ENCODE peak calls at places on chromosomes 4 and X, in five cellular contexts. One of them, this sample, is unnamed.

GRCh38 chr4:177163532-177163931 is 146.1 kb upstream of the NEIL3 start:
- DNase-seq in neuronal stem cell: no peak
- DNase-seq in CD8-positive, alpha-beta T cell: no peak
- DNase-seq in ovary: no peak
- DNase-seq in heart right ventricle: no peak
- DNase-seq in this sample: no peak

GRCh38 chr4:102143433-102143832 is 201.8 kb downstream of the SLC39A8 start:
- DNase-seq in neuronal stem cell: no peak
- DNase-seq in CD8-positive, alpha-beta T cell: no peak
- DNase-seq in ovary: no peak
- DNase-seq in heart right ventricle: no peak
- DNase-seq in this sample: no peak

GRCh38 chr4:90293320-90293719 is 166.1 kb downstream of the CCSER1 start:
- DNase-seq in neuronal stem cell: no peak
- DNase-seq in CD8-positive, alpha-beta T cell: no peak
- DNase-seq in ovary: no peak
- DNase-seq in heart right ventricle: no peak
- DNase-seq in this sample: no peak

GRCh38 chrX:65821721-65822496 is 154.5 kb downstream of the MSN start:
- DNase-seq in neuronal stem cell: no peak
- DNase-seq in CD8-positive, alpha-beta T cell: peak; percentile 28
- DNase-seq in ovary: no peak
- DNase-seq in heart right ventricle: peak; percentile 3
- DNase-seq in this sample: peak; percentile 2

GRCh38 chr4:94559351-94559806 is 107.6 kb downstream of the PDLIM5 start:
- DNase-seq in neuronal stem cell: no peak
- DNase-seq in CD8-positive, alpha-beta T cell: no peak
- DNase-seq in ovary: no peak
- DNase-seq in heart right ventricle: no peak
- DNase-seq in this sample: no peak

GRCh38 chr4:139912423-139912822 is 241.6 kb downstream of the MAML3 start:
- DNase-seq in neuronal stem cell: no peak
- DNase-seq in CD8-positive, alpha-beta T cell: no peak
- DNase-seq in ovary: no peak
- DNase-seq in heart right ventricle: no peak
- DNase-seq in this sample: no peak

GRCh38 chrX:75781618-75782017 is 3.4 kb downstream of the MAGEE2 start:
- DNase-seq in neuronal stem cell: peak; percentile 0
- DNase-seq in CD8-positive, alpha-beta T cell: no peak
- DNase-seq in ovary: peak; percentile 29
- DNase-seq in heart right ventricle: peak; percentile 15
- DNase-seq in this sample: no peak

GRCh38 chrX:1468250-1468772 is 15.6 kb upstream of the ASMTL start:
- DNase-seq in neuronal stem cell: no peak
- DNase-seq in CD8-positive, alpha-beta T cell: peak; percentile 80
- DNase-seq in ovary: no peak
- DNase-seq in heart right ventricle: peak; percentile 3
- DNase-seq in this sample: peak; percentile 95

GRCh38 chrX:12170755-12171154 is 32.5 kb downstream of the FRMPD4 start:
- DNase-seq in neuronal stem cell: no peak
- DNase-seq in CD8-positive, alpha-beta T cell: no peak
- DNase-seq in ovary: no peak
- DNase-seq in heart right ventricle: no peak
- DNase-seq in this sample: no peak

GRCh38 chr4:179097741-179098140 is 1655.5 kb upstream of the AGA start:
- DNase-seq in neuronal stem cell: peak; percentile 66
- DNase-seq in CD8-positive, alpha-beta T cell: no peak
- DNase-seq in ovary: no peak
- DNase-seq in heart right ventricle: no peak
- DNase-seq in this sample: no peak

GRCh38 chr4:96093563-96093962 is 253.7 kb downstream of the PDHA2 start:
- DNase-seq in neuronal stem cell: no peak
- DNase-seq in CD8-positive, alpha-beta T cell: no peak
- DNase-seq in ovary: no peak
- DNase-seq in heart right ventricle: no peak
- DNase-seq in this sample: no peak

GRCh38 chr4:64158648-64159326 is 250.5 kb downstream of the TECRL start:
- DNase-seq in neuronal stem cell: peak; percentile 63
- DNase-seq in CD8-positive, alpha-beta T cell: peak; percentile 24
- DNase-seq in ovary: peak; percentile 44
- DNase-seq in heart right ventricle: peak; percentile 30
- DNase-seq in this sample: peak; percentile 20

GRCh38 chr4:185204238-185204910 is 574 bp upstream of the CFAP97 start:
- DNase-seq in neuronal stem cell: no peak
- DNase-seq in CD8-positive, alpha-beta T cell: no peak
- DNase-seq in ovary: no peak
- DNase-seq in heart right ventricle: no peak
- DNase-seq in this sample: no peak
- H3K4me3 ChIP-seq in neuronal stem cell: peak overlapping the region; percentile 93
- H3K4me3 ChIP-seq in CD8-positive, alpha-beta T cell: peak overlapping the region; percentile 34
- H3K4me3 ChIP-seq in ovary: peak overlapping the region; percentile 88
- H3K4me3 ChIP-seq in heart right ventricle: peak overlapping the region; percentile 84
- H3K4me3 ChIP-seq in this sample: peak overlapping the region; percentile 65

GRCh38 chr4:116016201-116016600 is 902.8 kb upstream of the NDST4 start:
- DNase-seq in neuronal stem cell: no peak
- DNase-seq in CD8-positive, alpha-beta T cell: no peak
- DNase-seq in ovary: no peak
- DNase-seq in heart right ventricle: peak; percentile 21
- DNase-seq in this sample: peak; percentile 43

GRCh38 chr4:116023049-116023448 is 909.6 kb upstream of the NDST4 start:
- DNase-seq in neuronal stem cell: no peak
- DNase-seq in CD8-positive, alpha-beta T cell: no peak
- DNase-seq in ovary: no peak
- DNase-seq in heart right ventricle: no peak
- DNase-seq in this sample: no peak

GRCh38 chr4:116018831-116019230 is 905.4 kb upstream of the NDST4 start:
- DNase-seq in neuronal stem cell: no peak
- DNase-seq in CD8-positive, alpha-beta T cell: no peak
- DNase-seq in ovary: no peak
- DNase-seq in heart right ventricle: no peak
- DNase-seq in this sample: no peak

GRCh38 chr4:116015549-116015948 is 902.1 kb upstream of the NDST4 start:
- DNase-seq in neuronal stem cell: no peak
- DNase-seq in CD8-positive, alpha-beta T cell: no peak
- DNase-seq in ovary: no peak
- DNase-seq in heart right ventricle: no peak
- DNase-seq in this sample: no peak

GRCh38 chr4:116020141-116020722 is 906.8 kb upstream of the NDST4 start:
- DNase-seq in neuronal stem cell: no peak
- DNase-seq in CD8-positive, alpha-beta T cell: no peak
- DNase-seq in ovary: no peak
- DNase-seq in heart right ventricle: no peak
- DNase-seq in this sample: no peak
- H3K9me3 ChIP-seq in neuronal stem cell: peaks cover 13% of the 10 kb centered on the region
- H3K9me3 ChIP-seq in CD8-positive, alpha-beta T cell: peaks cover 17% of the 10 kb centered on the region
- H3K9me3 ChIP-seq in ovary: peaks cover 4% of the 10 kb centered on the region
- H3K9me3 ChIP-seq in heart right ventricle: peaks cover 75% of the 10 kb centered on the region
- H3K9me3 ChIP-seq in this sample: no peaks in the 10 kb centered on the region

DNA sequence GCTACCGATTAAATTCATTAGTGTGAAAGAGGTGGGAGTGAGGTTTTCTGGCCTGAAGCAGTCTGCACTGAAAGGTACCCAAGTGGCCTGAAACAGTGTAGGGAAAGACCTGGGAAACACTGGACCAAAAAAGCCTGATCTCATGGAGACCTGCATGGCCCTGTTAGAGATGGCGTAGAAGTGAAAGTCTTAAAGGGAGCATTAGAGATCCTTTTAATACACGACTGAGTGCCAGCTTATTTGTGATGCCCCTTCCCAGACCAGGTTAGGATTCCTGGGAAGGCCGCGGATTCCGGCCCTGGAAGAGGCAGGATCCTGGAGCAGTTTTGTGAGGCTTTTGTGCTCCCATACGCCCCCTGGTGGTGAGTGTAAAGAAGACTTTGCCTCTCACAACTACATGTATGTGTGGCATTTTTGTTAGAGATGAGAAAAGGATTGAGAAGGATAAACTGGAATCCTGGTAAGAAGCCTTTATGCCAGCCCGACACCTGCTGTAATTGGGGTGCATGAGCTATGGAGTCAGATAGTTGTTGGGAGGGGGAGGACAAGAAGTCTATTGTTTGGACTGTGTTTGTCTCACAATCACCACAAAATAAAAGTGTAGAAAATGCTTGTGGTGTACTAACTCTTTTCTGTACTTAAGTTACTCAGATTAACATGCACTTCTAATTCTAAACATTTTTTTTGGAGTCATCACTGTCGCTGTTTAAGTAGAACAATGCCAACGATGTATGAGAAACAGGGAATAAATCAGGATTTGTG is 54.0 kb downstream of the JADE1 start:
- DNase-seq in neuronal stem cell: peak; percentile 85
- DNase-seq in CD8-positive, alpha-beta T cell: peak; percentile 67
- DNase-seq in ovary: peak; percentile 87
- DNase-seq in heart right ventricle: peak; percentile 83
- DNase-seq in this sample: peak; percentile 49
- H3K36me3 ChIP-seq in neuronal stem cell: peaks cover 33% of the 10 kb centered on the region
- H3K36me3 ChIP-seq in CD8-positive, alpha-beta T cell: peaks cover 22% of the 10 kb centered on the region
- H3K36me3 ChIP-seq in ovary: no peaks in the 10 kb centered on the region
- H3K36me3 ChIP-seq in heart right ventricle: peaks cover 69% of the 10 kb centered on the region
- H3K36me3 ChIP-seq in this sample: peaks cover 54% of the 10 kb centered on the region

GRCh38 chr4:76755756-76756155 is 142.2 kb downstream of the SOWAHB start:
- DNase-seq in neuronal stem cell: no peak
- DNase-seq in CD8-positive, alpha-beta T cell: no peak
- DNase-seq in ovary: no peak
- DNase-seq in heart right ventricle: no peak
- DNase-seq in this sample: no peak

GRCh38 chr4:76756416-76756815 is 141.5 kb downstream of the SOWAHB start:
- DNase-seq in neuronal stem cell: no peak
- DNase-seq in CD8-positive, alpha-beta T cell: no peak
- DNase-seq in ovary: no peak
- DNase-seq in heart right ventricle: no peak
- DNase-seq in this sample: no peak

GRCh38 chr4:76753814-76754213 is 144.1 kb downstream of the SOWAHB start:
- DNase-seq in neuronal stem cell: no peak
- DNase-seq in CD8-positive, alpha-beta T cell: no peak
- DNase-seq in ovary: no peak
- DNase-seq in heart right ventricle: no peak
- DNase-seq in this sample: peak; percentile 71

GRCh38 chr4:76752911-76753494 is 144.9 kb downstream of the SOWAHB start:
- DNase-seq in neuronal stem cell: no peak
- DNase-seq in CD8-positive, alpha-beta T cell: no peak
- DNase-seq in ovary: no peak
- DNase-seq in heart right ventricle: no peak
- DNase-seq in this sample: peak; percentile 86

GRCh38 chr4:76754439-76754838 is 143.5 kb downstream of the SOWAHB start:
- DNase-seq in neuronal stem cell: no peak
- DNase-seq in CD8-positive, alpha-beta T cell: no peak
- DNase-seq in ovary: no peak
- DNase-seq in heart right ventricle: no peak
- DNase-seq in this sample: no peak
- H3K4me3 ChIP-seq in neuronal stem cell: no peak overlapping the region
- H3K4me3 ChIP-seq in CD8-positive, alpha-beta T cell: no peak overlapping the region
- H3K4me3 ChIP-seq in ovary: no peak overlapping the region
- H3K4me3 ChIP-seq in heart right ventricle: no peak overlapping the region
- H3K4me3 ChIP-seq in this sample: no peak overlapping the region

This sample was measured in MG63.